ENCODE peak calls at places on chromosomes 12 and 14, in nine cellular contexts. D, W, C, L, S, H, A, E and T are unnamed samples.

GRCh38 chr12:94056419-94057158 is 91.8 kb upstream of the PLXNC1 start:
- DNase-seq in D (no peak), W (no peak), C (no peak), L (no peak), S (no peak), H (no peak), A (no peak), E (no peak), T (no peak)

GRCh38 chr12:68364893-68365725 is 32.9 kb upstream of the MDM1 start:
- DNase-seq in D (peak), W (peak), C (peak), L (peak), S (peak), H (peak), A (peak), E (peak), T (peak)

GRCh38 chr12:91978143-91978542 is 167.5 kb downstream of the BTG1 start:
- DNase-seq in D (no peak), W (no peak), C (no peak), L (no peak), S (peak), H (no peak), A (peak), E (no peak), T (no peak)

GRCh38 chr12:1808798-1809480 is 11.4 kb upstream of the LRTM2 start:
- DNase-seq in D (no peak), W (no peak), C (no peak), L (no peak), S (no peak), H (no peak), A (no peak), E (no peak), T (no peak)

GRCh38 chr12:4172999-4173398 is 100.6 kb upstream of the CCND2 start:
- DNase-seq in D (no peak), W (no peak), C (no peak), L (no peak), S (no peak), H (no peak), A (no peak), E (no peak), T (no peak)

GRCh38 chr12:68042212-68042699 is 53.0 kb downstream of the IFNG-AS1 start:
- DNase-seq in D (no peak), W (peak), C (no peak), L (peak), S (no peak), H (no peak), A (peak), E (no peak), T (no peak)

GRCh38 chr12:29012673-29013072 is 136.4 kb upstream of the FAR2 start:
- DNase-seq in D (no peak), W (no peak), C (no peak), L (no peak), S (no peak), H (no peak), A (no peak), E (no peak), T (no peak)

GRCh38 chr12:124581792-124582424 is 14.5 kb upstream of the NCOR2 start:
- DNase-seq in D (no peak), W (no peak), C (no peak), L (no peak), S (no peak), H (peak), A (no peak), E (no peak), T (no peak)

GRCh38 chr14:35068238-35069012 is 22.4 kb downstream of the FAM177A1 start:
- DNase-seq in D (no peak), W (no peak), C (no peak), L (no peak), S (no peak), H (no peak), A (peak), E (no peak), T (no peak)

GRCh38 chr14:92135269-92135668 is 13.5 kb downstream of the CPSF2 start:
- DNase-seq in D (no peak), W (peak), C (peak), L (peak), S (no peak), H (peak), A (peak), E (peak), T (no peak)

GRCh38 chr14:59032821-59033220 is 155.6 kb upstream of the DAAM1 start:
- DNase-seq in D (no peak), W (no peak), C (no peak), L (no peak), S (no peak), H (no peak), A (peak), E (no peak), T (no peak)

GRCh38 chr14:99325016-99325415 is 53.0 kb upstream of the BCL11B start:
- DNase-seq in D (no peak), W (no peak), C (no peak), L (no peak), S (no peak), H (no peak), A (no peak), E (no peak), T (no peak)

GRCh38 chr14:50335389-50335788 is 23.3 kb downstream of the DMAC2L start:
- DNase-seq in D (peak), W (peak), C (peak), L (no peak), S (no peak), H (peak), A (peak), E (no peak), T (peak)

GRCh38 chr14:93952829-93953228 is 23.5 kb downstream of the ASB2 start:
- DNase-seq in D (no peak), W (no peak), C (no peak), L (no peak), S (no peak), H (no peak), A (no peak), E (no peak), T (no peak)

GRCh38 chr12:123111498-123112165 is 39.3 kb downstream of the PITPNM2 start:
- DNase-seq in D (no peak), W (no peak), C (no peak), L (no peak), S (no peak), H (no peak), A (no peak), E (no peak), T (no peak)

GRCh38 chr14:55731881-55732498 is 152.0 kb downstream of the KTN1 start:
- DNase-seq in D (peak), W (peak), C (peak), L (peak), S (peak), H (no peak), A (peak), E (peak), T (peak)

GRCh38 chr12:52203126-52203921 is 11.5 kb upstream of the KRT80 start:
- DNase-seq in D (no peak), W (peak), C (peak), L (peak), S (no peak), H (peak), A (peak), E (peak), T (peak)

GRCh38 chr12:73892181-73892580 is 645.5 kb upstream of the ATXN7L3B start:
- DNase-seq in D (no peak), W (no peak), C (no peak), L (peak), S (no peak), H (no peak), A (no peak), E (peak), T (no peak)

GRCh38 chr14:75409425-75410205 is 18.2 kb upstream of the JDP2 start:
- DNase-seq in D (no peak), W (no peak), C (no peak), L (no peak), S (no peak), H (no peak), A (no peak), E (no peak), T (no peak)

GRCh38 chr14:30462358-30462757 is 96.6 kb upstream of the G2E3 start:
- DNase-seq in D (no peak), W (no peak), C (peak), L (no peak), S (no peak), H (no peak), A (no peak), E (no peak), T (no peak)

GRCh38 chr12:26126340-26127284 is 1.8 kb upstream of the BHLHE41 start:
- DNase-seq in D (peak), W (peak), C (peak), L (peak), S (no peak), H (peak), A (peak), E (peak), T (peak)

GRCh38 chr14:35385042-35385839 is 19.3 kb downstream of the NFKBIA start:
- DNase-seq in D (no peak), W (peak), C (peak), L (peak), S (no peak), H (peak), A (peak), E (no peak), T (no peak)

GRCh38 chr12:104376650-104377506 is 73.3 kb downstream of the EID3 start:
- DNase-seq in D (no peak), W (no peak), C (no peak), L (no peak), S (no peak), H (peak), A (peak), E (peak), T (no peak)

GRCh38 chr14:22630486-22630885 is 13.7 kb downstream of the OR6J1 start:
- DNase-seq in D (no peak), W (peak), C (no peak), L (no peak), S (no peak), H (no peak), A (peak), E (no peak), T (no peak)

GRCh38 chr12:49965836-49966235 is 4.2 kb downstream of the AQP5 start:
- DNase-seq in D (no peak), W (no peak), C (no peak), L (no peak), S (no peak), H (no peak), A (no peak), E (no peak), T (no peak)

GRCh38 chr14:30943694-30944093 is 69.3 kb downstream of the COCH start:
- DNase-seq in D (no peak), W (no peak), C (no peak), L (no peak), S (no peak), H (no peak), A (no peak), E (no peak), T (no peak)

GRCh38 chr14:85534914-85535313 is 5.0 kb downstream of the FLRT2 start:
- DNase-seq in D (no peak), W (no peak), C (no peak), L (peak), S (no peak), H (peak), A (no peak), E (no peak), T (no peak)

GRCh38 chr12:108667349-108667748 is 33.7 kb upstream of the SELPLG start:
- DNase-seq in D (no peak), W (no peak), C (no peak), L (no peak), S (no peak), H (no peak), A (no peak), E (no peak), T (no peak)

GRCh38 chr14:71430321-71431168 is 501.7 kb upstream of the RGS6 start:
- DNase-seq in D (no peak), W (no peak), C (no peak), L (no peak), S (no peak), H (no peak), A (no peak), E (no peak), T (no peak)

GRCh38 chr12:69897744-69898143 is 72.7 kb downstream of the MYRFL start:
- DNase-seq in D (peak), W (peak), C (no peak), L (peak), S (no peak), H (peak), A (peak), E (peak), T (no peak)

GRCh38 chr14:103072595-103073366 is 11.2 kb upstream of the LBHD2 start:
- DNase-seq in D (peak), W (no peak), C (no peak), L (peak), S (no peak), H (no peak), A (no peak), E (no peak), T (no peak)

GRCh38 chr12:1613860-1614259 is 15.2 kb upstream of the WNT5B start:
- DNase-seq in D (no peak), W (no peak), C (no peak), L (no peak), S (no peak), H (no peak), A (no peak), E (no peak), T (no peak)

GRCh38 chr14:79596531-79596930 is 614.8 kb downstream of the DIO2 start:
- DNase-seq in D (no peak), W (peak), C (no peak), L (no peak), S (no peak), H (no peak), A (peak), E (peak), T (no peak)

GRCh38 chr12:130838284-130838950 is 633 bp downstream of the STX2 start:
- DNase-seq in D (peak), W (peak), C (peak), L (peak), S (peak), H (peak), A (peak), E (peak), T (peak)

GRCh38 chr12:70639535-70639934 is 2.3 kb upstream of the PTPRB start:
- DNase-seq in D (no peak), W (no peak), C (no peak), L (no peak), S (no peak), H (no peak), A (no peak), E (peak), T (no peak)

GRCh38 chr12:50620050-50620974 is 115.5 kb downstream of the DIP2B start:
- DNase-seq in D (no peak), W (peak), C (no peak), L (peak), S (no peak), H (peak), A (peak), E (peak), T (no peak)